ENCODE peak calls at places on chromosomes 5 and 9, in eight cellular contexts. D is KBM-7; A is pons; U is activated naive CD8-positive, alpha-beta T cell treated with anti-CD3 and anti-CD28 coated beads, Interleukin-2, amount 10 ng/mL, durations not matched to agents 7 days and 5 days; B is EL; G is A673; T is H7; I is breast epithelium. Q is an unnamed sample.
A peak's percentile ranks its signal among the peaks of the same experiment; 100 is the strongest.

GRCh38 chr5:38835887-38836286 is 9.9 kb upstream of the OSMR start:
- DNase-seq in D (no peak), A (no peak), U (no peak), B (no peak), G (peak; percentile 73), T (no peak), I (no peak), Q (no peak)

GRCh38 chr5:110458313-110458712 is 268.2 kb downstream of the TMEM232 start:
- DNase-seq in D (no peak), A (no peak), U (no peak), B (no peak), G (no peak), T (peak; percentile 6), I (no peak), Q (no peak)

GRCh38 chr5:36590513-36591286 is 15.7 kb upstream of the SLC1A3 start:
- DNase-seq in D (no peak), A (peak; percentile 25), U (no peak), B (no peak), G (peak; percentile 49), T (peak; percentile 43), I (no peak), Q (peak; percentile 71)

GRCh38 chr9:131402738-131403492 is 9.0 kb downstream of the PRRC2B start:
- DNase-seq in D (no peak), A (peak; percentile 94), U (no peak), B (peak; percentile 89), G (no peak), T (peak; percentile 43), I (peak; percentile 87), Q (peak; percentile 86)

GRCh38 chr9:136285501-136286358 is 18.2 kb downstream of the CCDC187 start:
- DNase-seq in D (no peak), A (no peak), U (no peak), B (no peak), G (no peak), T (no peak), I (no peak), Q (no peak)

GRCh38 chr5:174503086-174503460 is 221.3 kb upstream of the MSX2 start:
- DNase-seq in D (no peak), A (no peak), U (no peak), B (no peak), G (no peak), T (no peak), I (no peak), Q (no peak)

GRCh38 chr5:153893809-153894208 is 144.9 kb downstream of the FAM114A2 start:
- DNase-seq in D (no peak), A (no peak), U (no peak), B (no peak), G (no peak), T (no peak), I (no peak), Q (peak; percentile 43)

GRCh38 chr9:88184986-88185385 is 46.7 kb upstream of the SPATA31C2 start:
- DNase-seq in D (no peak), A (no peak), U (no peak), B (no peak), G (peak; percentile 64), T (no peak), I (no peak), Q (no peak)

GRCh38 chr5:69415584-69415958 is 655 bp downstream of the MARVELD2 start:
- DNase-seq in D (no peak), A (no peak), U (no peak), B (no peak), G (no peak), T (peak; percentile 57), I (peak; percentile 27), Q (no peak)

GRCh38 chr9:4382722-4383317 is 83.0 kb upstream of the GLIS3 start:
- DNase-seq in D (peak; percentile 4), A (peak; percentile 52), U (no peak), B (peak; percentile 34), G (peak; percentile 63), T (peak; percentile 28), I (no peak), Q (peak; percentile 9)

GRCh38 chr5:139863855-139864558 is 68.4 kb downstream of the PSD2 start:
- DNase-seq in D (peak; percentile 60), A (peak; percentile 69), U (peak; percentile 64), B (peak; percentile 53), G (peak; percentile 67), T (peak; percentile 94), I (no peak), Q (peak; percentile 75)

GRCh38 chr9:86516564-86516963 is 162.4 kb upstream of the TUT7 start:
- DNase-seq in D (no peak), A (no peak), U (no peak), B (no peak), G (no peak), T (no peak), I (no peak), Q (no peak)

GRCh38 chr5:147667363-147667762 is 115.2 kb downstream of the JAKMIP2 start:
- DNase-seq in D (no peak), A (no peak), U (no peak), B (no peak), G (no peak), T (no peak), I (no peak), Q (no peak)

GRCh38 chr9:127637322-127637847 is 25.3 kb downstream of the STXBP1 start:
- DNase-seq in D (no peak), A (no peak), U (no peak), B (peak; percentile 78), G (peak; percentile 49), T (no peak), I (no peak), Q (no peak)

GRCh38 chr5:14268236-14268701 is 125.1 kb downstream of the TRIO start:
- DNase-seq in D (no peak), A (no peak), U (no peak), B (peak; percentile 99), G (peak; percentile 55), T (no peak), I (no peak), Q (peak; percentile 74)